ENCODE peak calls at places on chromosomes 4 and X, in four cellular contexts. One of them, this sample, is unnamed. For H3K36me3, the result is how much of the 10 kb centered on the place peaks cover.

GRCh38 chr4:117421706-117422105 is 336.3 kb upstream of the TRAM1L1 start:
- DNase-seq in stomach: no peak
- DNase-seq in aorta: no peak
- DNase-seq in small intestine: no peak
- DNase-seq in this sample: no peak

GRCh38 chr4:84151574-84151973 is 347.5 kb downstream of the NKX6-1 start:
- DNase-seq in small intestine: peak
- DNase-seq in aorta: no peak
- DNase-seq in stomach: peak
- DNase-seq in this sample: no peak

GRCh38 chrX:83495882-83496281 is 12.2 kb upstream of the POU3F4 start:
- DNase-seq in small intestine: no peak
- DNase-seq in aorta: no peak
- DNase-seq in stomach: no peak
- DNase-seq in this sample: no peak

GRCh38 chr4:1216869-1217294 is 32.0 kb downstream of the CTBP1 start:
- DNase-seq in stomach: peak
- DNase-seq in aorta: no peak
- DNase-seq in small intestine: peak
- DNase-seq in this sample: peak

GRCh38 chr4:40466789-40467188 is 131.7 kb downstream of the CHRNA9 start:
- DNase-seq in small intestine: no peak
- DNase-seq in aorta: no peak
- DNase-seq in stomach: no peak
- DNase-seq in this sample: no peak

GRCh38 chr4:824461-825062 is 1.4 kb downstream of the CPLX1 start:
- DNase-seq in stomach: no peak
- DNase-seq in aorta: peak
- DNase-seq in small intestine: no peak
- DNase-seq in this sample: no peak

GRCh38 chrX:63812826-63813225 is 27.8 kb upstream of the ARHGEF9 start:
- DNase-seq in small intestine: no peak
- DNase-seq in stomach: no peak
- DNase-seq in aorta: no peak
- DNase-seq in this sample: no peak

GRCh38 chr4:53361451-53361850 is 4.4 kb downstream of the SCFD2 start:
- DNase-seq in stomach: no peak
- DNase-seq in small intestine: no peak
- DNase-seq in aorta: no peak
- DNase-seq in this sample: no peak

GRCh38 chr4:145069361-145069760 is 28.6 kb downstream of the ANAPC10 start:
- DNase-seq in aorta: no peak
- DNase-seq in stomach: no peak
- DNase-seq in small intestine: no peak
- DNase-seq in this sample: no peak

GRCh38 chr4:94006932-94007331 is 178.4 kb downstream of the ATOH1 start:
- DNase-seq in stomach: no peak
- DNase-seq in aorta: no peak
- DNase-seq in small intestine: no peak
- DNase-seq in this sample: no peak

GRCh38 chr4:100823066-100823992 is 305.5 kb upstream of the EMCN start:
- DNase-seq in aorta: no peak
- DNase-seq in stomach: no peak
- DNase-seq in small intestine: no peak
- DNase-seq in this sample: no peak

GRCh38 chr4:174592256-174592984 is 70.1 kb upstream of the HPGD start:
- DNase-seq in small intestine: no peak
- DNase-seq in stomach: no peak
- DNase-seq in aorta: no peak
- DNase-seq in this sample: no peak

GRCh38 chr4:119136541-119136940 is 909 bp downstream of the MYOZ2 start:
- DNase-seq in stomach: no peak
- DNase-seq in aorta: no peak
- DNase-seq in small intestine: no peak
- DNase-seq in this sample: no peak

GRCh38 chr4:110132822-110133719 is 65.3 kb downstream of the ELOVL6 start:
- DNase-seq in stomach: no peak
- DNase-seq in aorta: no peak
- DNase-seq in small intestine: peak
- DNase-seq in this sample: no peak

GRCh38 chr4:163701915-163702314 is 207.4 kb downstream of the TMA16 start:
- DNase-seq in aorta: no peak
- DNase-seq in stomach: no peak
- DNase-seq in small intestine: no peak
- DNase-seq in this sample: no peak

GRCh38 chr4:1297023-1297395 is 7.3 kb downstream of the MAEA start:
- DNase-seq in aorta: peak
- DNase-seq in stomach: no peak
- DNase-seq in small intestine: no peak
- DNase-seq in this sample: no peak

GRCh38 chr4:36273276-36273675 is 8.1 kb upstream of the DTHD1 start:
- DNase-seq in aorta: no peak
- DNase-seq in stomach: no peak
- DNase-seq in small intestine: no peak
- DNase-seq in this sample: no peak

GRCh38 chr4:21915761-21916160 is 32.8 kb downstream of the KCNIP4 start:
- DNase-seq in small intestine: no peak
- DNase-seq in aorta: no peak
- DNase-seq in stomach: no peak
- DNase-seq in this sample: no peak

GRCh38 chrX:51878056-51878455 is 15.4 kb upstream of the MAGED1 start:
- DNase-seq in small intestine: no peak
- DNase-seq in stomach: no peak
- DNase-seq in aorta: no peak
- DNase-seq in this sample: no peak

GRCh38 chr4:113678651-113679050 is 82.9 kb downstream of the CAMK2D start:
- DNase-seq in aorta: no peak
- DNase-seq in small intestine: no peak
- DNase-seq in stomach: no peak
- DNase-seq in this sample: no peak

GRCh38 chrX:119971184-119971583 is 27.6 kb upstream of the NKAP start:
- DNase-seq in small intestine: no peak
- DNase-seq in stomach: no peak
- DNase-seq in aorta: no peak
- DNase-seq in this sample: no peak

GRCh38 chrX:101407167-101407747 is 468 bp downstream of the GLA start:
- DNase-seq in small intestine: no peak
- DNase-seq in stomach: no peak
- DNase-seq in aorta: no peak
- DNase-seq in this sample: no peak

GRCh38 chr4:181971973-181972372 is 271.2 kb upstream of the TENM3 start:
- DNase-seq in stomach: no peak
- DNase-seq in small intestine: no peak
- DNase-seq in aorta: no peak
- DNase-seq in this sample: no peak

GRCh38 chr4:56134272-56134671 is 185.5 kb downstream of the CEP135 start:
- DNase-seq in small intestine: no peak
- DNase-seq in aorta: no peak
- DNase-seq in stomach: no peak
- DNase-seq in this sample: no peak
- H3K27ac ChIP-seq in small intestine: no peak
- H3K27ac ChIP-seq in aorta: no peak
- H3K27ac ChIP-seq in stomach: no peak
- H3K27ac ChIP-seq in this sample: no peak

GRCh38 chr4:74451214-74451661 is 6.3 kb downstream of the AREG start:
- DNase-seq in small intestine: no peak
- DNase-seq in aorta: no peak
- DNase-seq in stomach: no peak
- DNase-seq in this sample: no peak
- H3K36me3 ChIP-seq in small intestine: under half
- H3K36me3 ChIP-seq in aorta: under half
- H3K36me3 ChIP-seq in stomach: under half
- H3K36me3 ChIP-seq in this sample: under half

GRCh38 chr4:72571337-72571736 is 2.3 kb upstream of the ADAMTS3 start:
- DNase-seq in small intestine: no peak
- DNase-seq in stomach: no peak
- DNase-seq in aorta: no peak
- DNase-seq in this sample: no peak

GRCh38 chr4:72569719-72570235 is 756 bp upstream of the ADAMTS3 start:
- DNase-seq in small intestine: no peak
- DNase-seq in stomach: no peak
- DNase-seq in aorta: no peak
- DNase-seq in this sample: no peak

GRCh38 chr4:72567821-72568620 is 1.0 kb downstream of the ADAMTS3 start:
- DNase-seq in stomach: peak
- DNase-seq in aorta: peak
- DNase-seq in small intestine: peak
- DNase-seq in this sample: no peak

GRCh38 chr4:72567036-72567435 is 2.0 kb downstream of the ADAMTS3 start:
- DNase-seq in aorta: no peak
- DNase-seq in stomach: no peak
- DNase-seq in small intestine: no peak
- DNase-seq in this sample: no peak

GRCh38 chr4:72568959-72569718 is at the start of gene ADAMTS3:
- DNase-seq in small intestine: no peak
- DNase-seq in aorta: peak
- DNase-seq in stomach: peak
- DNase-seq in this sample: no peak
- H3K27ac ChIP-seq in small intestine: peak
- H3K27ac ChIP-seq in aorta: peak
- H3K27ac ChIP-seq in stomach: peak
- H3K27ac ChIP-seq in this sample: no peak

DNA sequence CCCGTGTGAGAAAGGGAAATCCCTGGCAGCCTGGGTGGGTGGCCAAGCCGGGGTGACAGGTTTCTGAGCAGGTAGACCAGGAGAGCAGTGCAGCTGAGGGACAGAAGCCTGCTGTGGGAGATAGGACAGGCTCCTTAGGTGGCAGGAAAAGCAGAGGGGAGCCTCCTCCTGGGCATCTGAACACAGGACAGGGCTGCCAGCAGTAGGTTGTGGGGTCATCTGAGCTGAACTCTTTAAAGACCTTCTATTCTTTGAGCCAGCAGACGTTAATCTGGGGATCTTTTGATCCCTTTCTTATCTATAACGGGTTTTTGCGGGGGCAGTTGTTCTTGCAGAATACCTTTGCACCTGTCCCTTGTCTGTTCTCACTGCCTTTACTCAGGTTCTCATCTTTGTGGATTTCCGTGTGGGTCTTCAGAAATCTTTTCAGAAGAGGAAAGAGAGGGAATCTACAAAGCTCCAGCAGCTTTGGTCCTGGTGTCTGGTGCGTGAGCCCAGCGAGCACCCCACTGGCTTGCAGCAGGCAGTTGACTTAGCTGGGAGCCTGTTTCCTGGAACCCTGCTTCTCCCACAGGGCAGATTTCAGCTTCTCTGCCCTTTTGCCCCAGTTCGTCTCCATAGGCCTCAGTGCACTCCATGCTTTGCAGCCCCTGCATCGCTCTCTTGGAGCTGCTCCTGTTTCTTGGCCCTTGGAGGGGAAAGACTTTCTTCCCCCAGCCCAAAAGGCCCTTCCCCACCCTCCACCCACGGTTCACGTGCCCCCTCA is 35.8 kb upstream of the TADA2B start:
- DNase-seq in stomach: no peak
- DNase-seq in small intestine: peak
- DNase-seq in aorta: peak
- DNase-seq in this sample: no peak
- H3K36me3 ChIP-seq in stomach: under half
- H3K36me3 ChIP-seq in small intestine: under half
- H3K36me3 ChIP-seq in aorta: under half
- H3K36me3 ChIP-seq in this sample: half or more

GRCh38 chr4:3451956-3452355 is 10.2 kb downstream of the HGFAC start:
- DNase-seq in small intestine: peak
- DNase-seq in stomach: no peak
- DNase-seq in aorta: no peak
- DNase-seq in this sample: no peak
- H3K27ac ChIP-seq in small intestine: no peak
- H3K27ac ChIP-seq in stomach: peak
- H3K27ac ChIP-seq in aorta: no peak
- H3K27ac ChIP-seq in this sample: no peak